ENCODE peak calls at places on chromosome 21, in four cellular contexts. G, X, P and R are unnamed samples.

GRCh38 chr21:16536661-16537359 is 807.0 kb downstream of the USP25 start:
- DNase-seq in G (no peak), X (no peak), P (no peak), R (peak; percentile 65)

GRCh38 chr21:36664678-36665022 is 34.3 kb upstream of the SIM2 start:
- DNase-seq in G (no peak), X (no peak), P (no peak), R (no peak)

GRCh38 chr21:44428281-44428942 is 26.9 kb upstream of the LRRC3 start:
- DNase-seq in G (peak; percentile 80), X (peak; percentile 26), P (no peak), R (no peak)

GRCh38 chr21:35814858-35815619 is 245.3 kb downstream of the SETD4 start:
- DNase-seq in G (no peak), X (no peak), P (no peak), R (no peak)

GRCh38 chr21:34545079-34545884 is 33.3 kb upstream of the KCNE1 start:
- DNase-seq in G (no peak), X (peak; percentile 62), P (peak; percentile 86), R (peak; percentile 39)

GRCh38 chr21:15495965-15496364 is 233.8 kb upstream of the USP25 start:
- DNase-seq in G (no peak), X (peak; percentile 7), P (no peak), R (peak; percentile 43)

GRCh38 chr21:35423694-35424093 is 374.6 kb upstream of the RUNX1 start:
- DNase-seq in G (no peak), X (no peak), P (no peak), R (peak; percentile 11)

GRCh38 chr21:39000496-39000895 is 182.8 kb downstream of the PSMG1 start:
- DNase-seq in G (no peak), X (no peak), P (no peak), R (peak; percentile 73)

GRCh38 chr21:28447453-28447852 is 545.2 kb downstream of the LTN1 start:
- DNase-seq in G (no peak), X (no peak), P (no peak), R (no peak)

GRCh38 chr21:39854572-39854971 is 12.7 kb upstream of the PCP4 start:
- DNase-seq in G (no peak), X (no peak), P (no peak), R (no peak)

GRCh38 chr21:25039461-25040380 is 567.6 kb downstream of the MRPL39 start:
- DNase-seq in G (no peak), X (no peak), P (peak; percentile 82), R (no peak)

GRCh38 chr21:37829447-37829846 is 86.8 kb downstream of the KCNJ6 start:
- DNase-seq in G (no peak), X (peak; percentile 23), P (no peak), R (no peak)

GRCh38 chr21:44834951-44835646 is 17.2 kb upstream of the SUMO3 start:
- DNase-seq in G (peak; percentile 71), X (no peak), P (no peak), R (no peak)

GRCh38 chr21:40422851-40423635 is 423.9 kb downstream of the DSCAM start:
- DNase-seq in G (no peak), X (no peak), P (no peak), R (no peak)

GRCh38 chr21:17580319-17580718 is 32.4 kb downstream of the BTG3 start:
- DNase-seq in G (no peak), X (no peak), P (no peak), R (no peak)

GRCh38 chr21:34836103-34836932 is 167.5 kb downstream of the CLIC6 start:
- DNase-seq in G (no peak), X (peak; percentile 92), P (no peak), R (peak; percentile 98)

GRCh38 chr21:45858180-45858579 is 123.4 kb upstream of the COL6A1 start:
- DNase-seq in G (no peak), X (no peak), P (no peak), R (no peak)

GRCh38 chr21:45857761-45858160 is 123.8 kb upstream of the COL6A1 start:
- DNase-seq in G (no peak), X (no peak), P (no peak), R (no peak)

GRCh38 chr21:45856422-45856821 is 125.1 kb upstream of the COL6A1 start:
- DNase-seq in G (no peak), X (no peak), P (no peak), R (no peak)

GRCh38 chr21:45855248-45855801 is 126.2 kb upstream of the COL6A1 start:
- DNase-seq in G (no peak), X (no peak), P (no peak), R (no peak)

GRCh38 chr21:45856940-45857339 is 124.6 kb upstream of the COL6A1 start:
- DNase-seq in G (no peak), X (no peak), P (no peak), R (no peak)
- TF ChIP-seq EZH2 in G (no peak), X (no peak), P (no peak), R (no peak)

DNA sequence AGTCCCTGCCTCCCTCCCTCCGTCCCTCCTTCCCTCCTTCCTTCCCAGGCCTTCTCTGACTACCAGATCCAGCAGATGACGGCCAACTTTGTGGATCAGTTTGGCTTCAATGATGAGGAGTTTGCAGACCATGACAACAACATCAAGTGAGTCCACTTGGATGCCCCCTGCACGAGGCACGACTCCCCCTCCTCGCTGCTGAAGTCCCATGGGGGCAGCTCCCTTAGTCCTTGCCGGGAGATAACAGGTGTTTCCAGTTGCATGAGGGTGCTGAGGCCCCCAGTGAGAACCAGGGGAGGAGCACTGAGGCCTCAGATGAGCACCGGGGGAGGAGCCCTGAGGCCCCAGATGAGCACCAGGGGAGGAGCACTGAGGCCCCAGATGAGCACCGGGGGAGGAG is 200.0 kb downstream of the LIPI start:
- DNase-seq in G (peak; percentile 3), X (no peak), P (no peak), R (no peak)
- TF ChIP-seq MYC in G (no peak), X (no peak), P (no peak), R (no peak)

GRCh38 chr21:33302055-33302454 is 22.7 kb upstream of the IFNAR1 start:
- DNase-seq in G (no peak), X (no peak), P (no peak), R (no peak)
- H3K4me1 ChIP-seq in G (peaks cover 48% of the 10 kb centered on the region), X (peaks cover 53% of the 10 kb centered on the region), P (peaks cover 29% of the 10 kb centered on the region), R (peaks cover 26% of the 10 kb centered on the region)

GRCh38 chr21:31184462-31184861 is 146.2 kb upstream of the KRTAP19-8 start:
- DNase-seq in G (no peak), X (no peak), P (no peak), R (no peak)

GRCh38 chr21:31186916-31187315 is 148.6 kb upstream of the KRTAP19-8 start:
- DNase-seq in G (no peak), X (no peak), P (no peak), R (no peak)

GRCh38 chr21:31185663-31186062 is 147.4 kb upstream of the KRTAP19-8 start:
- DNase-seq in G (no peak), X (no peak), P (no peak), R (no peak)

GRCh38 chr21:31190516-31190915 is 152.2 kb upstream of the KRTAP19-8 start:
- DNase-seq in G (no peak), X (no peak), P (no peak), R (no peak)

GRCh38 chr21:31187499-31187898 is 149.2 kb upstream of the KRTAP19-8 start:
- DNase-seq in G (no peak), X (no peak), P (no peak), R (no peak)
- TF ChIP-seq EZH2 in G (no peak), X (no peak), P (no peak), R (no peak)

DNA sequence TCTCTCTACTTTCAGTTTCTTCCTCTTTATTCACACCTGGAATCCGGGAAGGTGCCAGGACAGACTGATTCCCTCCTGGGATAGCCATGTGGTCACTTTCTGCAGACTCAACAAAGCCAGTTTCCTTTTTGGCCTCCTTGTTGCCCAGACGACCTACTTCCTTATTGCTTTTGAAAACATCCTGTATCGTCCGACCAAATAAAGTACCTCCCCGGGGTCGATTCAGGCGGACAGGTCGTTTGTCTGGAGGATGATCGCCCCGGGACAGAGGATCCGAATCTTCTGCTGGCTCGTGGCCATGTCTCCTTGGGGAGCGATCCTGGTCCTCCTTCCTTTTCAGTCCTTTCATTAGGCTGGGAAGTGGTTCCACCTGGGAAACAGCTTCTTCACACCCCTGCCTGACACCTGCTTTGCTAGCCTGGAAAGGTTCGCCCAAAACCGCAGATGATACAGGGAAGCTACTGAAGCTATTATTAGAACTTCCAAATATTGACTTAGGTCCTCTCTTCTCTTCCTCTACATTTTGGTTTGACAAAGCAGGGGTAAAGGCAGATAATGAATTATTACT is 1.2 kb downstream of the MCM3AP start:
- DNase-seq in G (no peak), X (no peak), P (no peak), R (peak; percentile 51)
- TF ChIP-seq MYC in G (no peak), X (no peak), P (no peak), R (no peak)

GRCh38 chr21:42231761-42232160 is 12.8 kb downstream of the ABCG1 start:
- DNase-seq in G (no peak), X (no peak), P (no peak), R (no peak)
- H3K4me1 ChIP-seq in G (peaks cover 23% of the 10 kb centered on the region), X (peaks cover 38% of the 10 kb centered on the region), P (peaks cover 64% of the 10 kb centered on the region), R (peaks cover 37% of the 10 kb centered on the region)

DNA sequence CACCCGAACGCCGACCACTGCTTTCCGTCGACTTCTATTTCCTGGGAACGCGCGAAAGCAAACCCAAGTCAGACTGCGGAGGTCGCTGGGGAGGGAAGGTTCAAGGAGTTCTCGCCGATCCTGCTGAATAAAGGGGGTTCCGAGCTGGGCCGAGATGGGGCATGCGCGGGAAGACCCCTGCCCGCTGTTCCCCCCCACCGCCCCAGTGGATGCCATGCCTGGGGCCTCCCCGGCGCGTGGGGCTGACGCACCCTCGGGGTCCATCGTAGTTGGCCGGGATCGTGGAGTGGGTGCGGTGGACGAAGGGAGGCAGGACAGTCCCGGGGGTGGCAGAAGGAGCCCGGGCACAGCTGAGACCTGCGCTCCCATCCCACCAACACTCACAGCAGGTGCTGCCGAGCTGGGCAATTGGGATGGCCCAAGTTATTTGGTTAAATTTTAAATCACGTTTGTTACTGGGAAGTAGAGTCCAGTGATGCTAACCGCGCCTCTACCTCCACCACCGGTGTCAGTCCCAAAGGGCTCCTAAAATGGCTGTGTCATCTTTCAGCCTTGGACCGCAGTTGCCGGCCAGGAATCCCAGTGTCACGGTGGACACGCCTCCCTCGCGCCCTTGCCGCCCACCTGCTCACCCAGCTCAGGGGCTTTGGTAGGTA is 745 bp downstream of the MX1 start:
- DNase-seq in G (no peak), X (no peak), P (no peak), R (no peak)
- TF ChIP-seq EZH2 in G (no peak), X (no peak), P (no peak), R (no peak)

GRCh38 chr21:26732442-26733221 is 112.6 kb downstream of the ADAMTS1 start:
- DNase-seq in G (no peak), X (peak; percentile 6), P (no peak), R (peak; percentile 38)
- TF ChIP-seq MYC in G (no peak), X (no peak), P (no peak), R (no peak)